ENCODE peak calls at places on chromosomes 5 and 9, in seven cellular contexts. W is progenitor cell of endocrine pancreas; N is ovary; X is hepatocyte; H is amniotic epithelial cell; A is AG04450; K is stimulated activated CD4-positive, alpha-beta T cell treated with anti-CD3 and anti-CD28 coated beads, TNF-alpha, amount 100 ng/mL, for 1 hour. M is an unnamed sample.
A peak's percentile ranks its signal among the peaks of the same experiment; 100 is the strongest.

GRCh38 chr5:128083811-128084227 is 253 bp downstream of the SLC12A2 start:
- DNase-seq in K (no peak), W (peak; percentile 64), A (no peak), N (no peak), X (no peak), H (peak; percentile 54), M (no peak)

GRCh38 chr9:129457325-129457779 is 163.5 kb downstream of the C9orf50 start:
- DNase-seq in X (no peak), A (no peak), N (no peak), H (no peak), K (no peak), W (no peak), M (no peak)

GRCh38 chr5:57082441-57083067 is 91.3 kb upstream of the GPBP1 start:
- DNase-seq in W (no peak), H (peak; percentile 35), A (no peak), X (peak; percentile 55), K (no peak), N (no peak), M (no peak)

GRCh38 chr5:176823869-176824412 is 13.6 kb downstream of the UNC5A start:
- DNase-seq in A (no peak), W (no peak), N (no peak), X (no peak), K (no peak), H (no peak), M (no peak)

GRCh38 chr9:123360161-123361085 is 4.4 kb downstream of the CRB2 start:
- DNase-seq in X (peak; percentile 92), W (peak; percentile 93), A (no peak), H (peak; percentile 90), K (no peak), N (no peak), M (peak; percentile 95)

GRCh38 chr9:123036886-123037540 is 3.5 kb downstream of the GPR21 start:
- DNase-seq in W (no peak), K (no peak), N (no peak), A (no peak), X (no peak), H (no peak), M (no peak)

GRCh38 chr5:74626386-74627222 is 13.9 kb downstream of the ENC1 start:
- DNase-seq in H (no peak), X (no peak), W (no peak), N (no peak), A (no peak), K (no peak), M (no peak)

GRCh38 chr9:36914212-36914577 is 119.9 kb downstream of the PAX5 start:
- DNase-seq in N (no peak), A (no peak), X (peak; percentile 37), K (no peak), W (no peak), H (no peak), M (no peak)

GRCh38 chr5:103840600-103840999 is 278.0 kb upstream of the NUDT12 start:
- DNase-seq in W (no peak), A (no peak), H (no peak), N (no peak), X (no peak), K (no peak), M (no peak)

GRCh38 chr9:131618071-131618479 is 72.8 kb downstream of the PRRT1B start:
- DNase-seq in K (no peak), H (no peak), W (no peak), X (peak; percentile 40), A (no peak), N (no peak), M (peak; percentile 43)

GRCh38 chr5:172149073-172149472 is 39.0 kb downstream of the STK10 start:
- DNase-seq in H (peak; percentile 80), X (no peak), K (no peak), W (no peak), N (no peak), A (peak; percentile 32), M (no peak)

GRCh38 chr9:131676431-131676972 is 63.4 kb downstream of the RAPGEF1 start:
- DNase-seq in N (no peak), X (no peak), H (no peak), K (no peak), A (no peak), W (no peak), M (peak; percentile 57)

GRCh38 chr5:113527746-113528145 is 14.3 kb downstream of the YTHDC2 start:
- DNase-seq in H (peak; percentile 70), A (no peak), K (no peak), X (no peak), N (no peak), W (no peak), M (no peak)

GRCh38 chr9:127396808-127397721 is at the start of gene SLC2A8:
- DNase-seq in N (peak; percentile 99), A (peak; percentile 99), H (peak; percentile 99), K (peak; percentile 64), X (peak; percentile 100), W (peak; percentile 98), M (peak; percentile 100)

GRCh38 chr5:128974567-128974966 is 9.3 kb downstream of the SLC27A6 start:
- DNase-seq in W (no peak), A (no peak), N (no peak), X (no peak), K (no peak), H (no peak), M (peak; percentile 20)

GRCh38 chr9:134204041-134204440 is 39.7 kb upstream of the RNU6ATAC start:
- DNase-seq in W (no peak), N (no peak), X (no peak), K (no peak), A (no peak), H (no peak), M (no peak)

GRCh38 chr5:149257875-149258705 is 13.6 kb upstream of the AFAP1L1 start:
- DNase-seq in N (no peak), K (no peak), A (no peak), W (no peak), X (no peak), H (peak; percentile 32), M (no peak)

GRCh38 chr5:58898006-58898405 is 315.1 kb downstream of the RAB3C start:
- DNase-seq in H (no peak), A (no peak), K (no peak), N (no peak), X (no peak), W (no peak), M (no peak)

GRCh38 chr5:133225671-133226152 is 173.9 kb downstream of the HSPA4 start:
- DNase-seq in W (no peak), K (no peak), H (peak; percentile 27), A (no peak), X (peak; percentile 62), N (no peak), M (no peak)

GRCh38 chr9:4339783-4340335 is 40.0 kb upstream of the GLIS3 start:
- DNase-seq in W (no peak), H (no peak), A (no peak), X (no peak), K (no peak), N (no peak), M (no peak)

GRCh38 chr9:89178162-89179120 is at the start of gene SHC3:
- DNase-seq in K (no peak), A (no peak), X (peak; percentile 23), N (no peak), W (peak; percentile 20), H (peak; percentile 45), M (no peak)

M was measured in SK-N-DZ.